ENCODE peak calls at places on chromosomes 13 and 19, in four cellular contexts. M is substantia nigra; I is stimulated activated naive CD4-positive, alpha-beta T cell; D is GM23338. R is an unnamed sample.

GRCh38 chr13:73268306-73268705 is 209.5 kb downstream of the KLF5 start:
- DNase-seq in D (no peak), M (no peak), I (no peak), R (no peak)

GRCh38 chr13:113860051-113860471 is 3.8 kb downstream of the GAS6 start:
- DNase-seq in M (no peak), D (peak), I (no peak), R (no peak)

GRCh38 chr19:58577581-58578429 is 4.7 kb upstream of the MZF1 start:
- DNase-seq in D (no peak), I (no peak), M (no peak), R (no peak)

GRCh38 chr13:31835932-31836331 is 96.6 kb downstream of the RXFP2 start:
- DNase-seq in M (no peak), D (no peak), I (no peak), R (no peak)

GRCh38 chr19:54606230-54606629 is 12.8 kb downstream of the LILRA1 start:
- DNase-seq in M (no peak), D (no peak), I (no peak), R (no peak)

GRCh38 chr13:67023088-67023893 is 206.8 kb downstream of the PCDH9 start:
- DNase-seq in D (peak), M (no peak), I (no peak), R (no peak)

GRCh38 chr13:93786846-93787245 is 560.2 kb downstream of the GPC6 start:
- DNase-seq in I (no peak), M (no peak), D (no peak), R (no peak)

GRCh38 chr13:24921881-24922280 is 157.9 kb downstream of the RNF17 start:
- DNase-seq in M (no peak), I (no peak), D (no peak), R (no peak)

GRCh38 chr19:39032164-39032918 is at the start of gene FBXO27:
- DNase-seq in D (peak), M (peak), I (no peak), R (peak)

GRCh38 chr13:24270639-24271131 is 38.7 kb upstream of the C1QTNF9 start:
- DNase-seq in M (peak), I (peak), D (peak), R (peak)

GRCh38 chr13:71629167-71629566 is 237.8 kb downstream of the DACH1 start:
- DNase-seq in D (peak), M (no peak), I (no peak), R (no peak)

GRCh38 chr13:40547545-40548322 is 118.7 kb downstream of the FOXO1 start:
- DNase-seq in I (no peak), D (no peak), M (no peak), R (no peak)

GRCh38 chr13:80716610-80717081 is 375.7 kb upstream of the SPRY2 start:
- DNase-seq in I (no peak), M (no peak), D (peak), R (no peak)

GRCh38 chr13:113646921-113647340 is 11.1 kb downstream of the ATP4B start:
- DNase-seq in I (no peak), D (no peak), M (no peak), R (no peak)

GRCh38 chr19:40433391-40434216 is 7.8 kb upstream of the SERTAD1 start:
- DNase-seq in D (peak), M (peak), I (peak), R (peak)